ENCODE peak calls at places on chromosome 11, in eight cellular contexts. J is tibial artery, Y is left ventricle myocardium inferior, V is colonic mucosa, C is cardiac muscle cell, T is uterus, A is pancreas, O is prostate gland. R is an unnamed sample.

GRCh38 chr11:35064114-35064800 is 74.7 kb upstream of the CD44 start:
- DNase-seq in A (no peak), C (peak), T (no peak), V (no peak), Y (no peak), O (no peak), J (no peak), R (no peak)

GRCh38 chr11:55707029-55707428 is 45.0 kb downstream of the OR4C6 start:
- DNase-seq in A (no peak), O (no peak), V (no peak), Y (no peak), C (peak), T (no peak), J (no peak), R (peak)

GRCh38 chr11:113481672-113482071 is 6.5 kb upstream of the DRD2 start:
- DNase-seq in C (peak), A (no peak), Y (no peak), J (no peak), V (no peak), O (no peak), T (no peak), R (no peak)

GRCh38 chr11:23988381-23989006 is 508.4 kb upstream of the LUZP2 start:
- DNase-seq in J (no peak), C (peak), O (no peak), T (no peak), A (no peak), Y (no peak), V (no peak), R (no peak)

GRCh38 chr11:66886671-66887221 is 29.9 kb downstream of the LRFN4 start:
- DNase-seq in O (no peak), A (no peak), C (peak), T (no peak), Y (peak), J (no peak), V (no peak), R (no peak)

GRCh38 chr11:62295504-62295903 is 3.4 kb downstream of the SCGB1D4 start:
- DNase-seq in C (peak), T (no peak), O (peak), A (no peak), J (no peak), Y (no peak), V (no peak), R (peak)

GRCh38 chr11:42315267-42315666 is 855.8 kb upstream of the LRRC4C start:
- DNase-seq in Y (no peak), A (no peak), O (no peak), V (no peak), C (peak), T (no peak), J (no peak), R (peak)

GRCh38 chr11:3859373-3859881 is 4.0 kb downstream of the STIM1 start:
- DNase-seq in T (no peak), J (peak), C (no peak), A (peak), V (peak), Y (peak), O (no peak), R (no peak)

GRCh38 chr11:60935676-60936442 is 11.6 kb downstream of the TMEM132A start:
- DNase-seq in C (no peak), Y (no peak), A (no peak), V (no peak), O (no peak), J (no peak), T (no peak), R (no peak)

GRCh38 chr11:134524201-134524600 is 112.2 kb upstream of the B3GAT1 start:
- DNase-seq in O (no peak), C (no peak), Y (peak), J (peak), T (no peak), V (no peak), A (no peak), R (no peak)

GRCh38 chr11:105838668-105839403 is 183.2 kb downstream of the MSANTD4 start:
- DNase-seq in V (no peak), Y (no peak), C (no peak), J (no peak), O (no peak), T (no peak), A (no peak), R (peak)

GRCh38 chr11:60528934-60529333 is 13.7 kb downstream of the MS4A13 start:
- DNase-seq in C (no peak), Y (no peak), T (no peak), J (no peak), V (no peak), O (no peak), A (no peak), R (no peak)

GRCh38 chr11:1838426-1839131 is at the start of gene TNNI2:
- DNase-seq in O (no peak), V (no peak), A (no peak), C (no peak), Y (peak), T (no peak), J (no peak), R (no peak)
- H3K27ac ChIP-seq in O (no peak), V (no peak), A (no peak), C (no peak), Y (no peak), T (no peak), J (no peak), R (peak)

GRCh38 chr11:304061-304506 is 3.5 kb upstream of the IFITM2 start:
- DNase-seq in O (no peak), J (no peak), A (no peak), V (no peak), C (no peak), T (no peak), Y (no peak), R (no peak)

GRCh38 chr11:305834-306211 is 1.8 kb upstream of the IFITM2 start:
- DNase-seq in V (no peak), O (no peak), J (no peak), A (no peak), T (no peak), C (no peak), Y (no peak), R (no peak)

GRCh38 chr11:306645-307371 is 808 bp upstream of the IFITM2 start:
- DNase-seq in C (no peak), V (no peak), J (no peak), T (no peak), O (no peak), A (no peak), Y (no peak), R (no peak)

GRCh38 chr11:303359-303758 is 4.0 kb upstream of the IFITM5 start:
- DNase-seq in J (no peak), O (no peak), T (no peak), C (no peak), A (no peak), V (no peak), Y (no peak), R (no peak)

DNA sequence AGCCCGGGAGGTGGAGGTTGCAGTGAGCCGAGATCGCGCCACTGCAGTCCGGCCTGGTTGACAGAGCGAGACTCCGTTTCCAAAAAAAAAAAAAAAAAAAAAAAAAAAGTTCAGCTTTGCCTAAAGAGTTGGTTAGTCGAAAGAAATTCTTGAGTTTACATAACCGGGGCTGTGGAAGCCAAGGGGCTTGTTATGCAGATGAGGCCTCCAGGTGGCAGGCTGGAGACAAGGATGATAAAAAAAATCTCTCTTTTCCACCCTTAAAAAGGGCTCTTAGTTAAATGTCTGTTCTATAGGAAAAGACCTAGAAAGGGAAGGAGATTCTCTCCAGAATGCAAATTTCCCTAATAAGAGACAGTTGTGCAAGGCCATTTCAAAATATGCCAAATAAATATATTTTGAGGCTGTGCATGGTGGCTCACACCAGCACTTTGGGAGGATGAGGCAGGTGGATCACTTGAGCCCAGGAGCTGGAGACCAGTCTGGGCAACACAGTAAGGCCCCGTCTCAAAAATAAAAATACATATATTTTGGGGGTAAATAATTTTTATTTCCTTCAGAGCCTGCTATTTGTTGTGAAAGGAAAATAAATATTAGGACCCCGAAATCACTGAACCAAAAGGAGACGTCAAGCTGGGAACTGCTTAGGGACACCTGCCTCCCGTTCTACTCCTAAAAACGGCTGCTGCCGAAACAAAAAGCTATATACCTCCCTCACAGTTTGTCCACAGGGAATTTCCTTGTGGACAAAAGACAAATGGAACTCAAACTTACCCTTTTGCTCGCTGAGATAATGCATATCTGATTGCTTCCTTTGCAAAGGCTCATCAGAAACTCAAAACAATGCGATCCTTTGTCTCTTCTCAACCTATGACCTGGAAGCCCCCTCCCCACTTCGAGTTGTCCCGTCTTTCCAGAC is 2.4 kb upstream of the IFITM2 start:
- DNase-seq in V (peak), Y (peak), A (peak), O (peak), J (no peak), T (peak), C (peak), R (peak)
- TF ChIP-seq CTCF in V (peak), Y (peak), A (peak), O (peak), J (peak), T (peak), C (peak), R (peak)

GRCh38 chr11:93842461-93842860 is 8.0 kb downstream of the VSTM5 start:
- DNase-seq in J (no peak), T (no peak), C (peak), Y (no peak), A (no peak), O (no peak), V (peak), R (peak)

GRCh38 chr11:93843906-93844305 is 6.5 kb downstream of the VSTM5 start:
- DNase-seq in J (no peak), A (no peak), C (no peak), Y (no peak), T (no peak), O (no peak), V (no peak), R (no peak)

GRCh38 chr11:93841446-93841845 is 9.0 kb downstream of the VSTM5 start:
- DNase-seq in V (no peak), C (no peak), T (no peak), Y (no peak), O (no peak), A (no peak), J (no peak), R (no peak)

GRCh38 chr11:93840981-93841380 is 9.4 kb downstream of the VSTM5 start:
- DNase-seq in A (no peak), C (no peak), T (no peak), V (no peak), J (no peak), O (no peak), Y (no peak), R (no peak)

DNA sequence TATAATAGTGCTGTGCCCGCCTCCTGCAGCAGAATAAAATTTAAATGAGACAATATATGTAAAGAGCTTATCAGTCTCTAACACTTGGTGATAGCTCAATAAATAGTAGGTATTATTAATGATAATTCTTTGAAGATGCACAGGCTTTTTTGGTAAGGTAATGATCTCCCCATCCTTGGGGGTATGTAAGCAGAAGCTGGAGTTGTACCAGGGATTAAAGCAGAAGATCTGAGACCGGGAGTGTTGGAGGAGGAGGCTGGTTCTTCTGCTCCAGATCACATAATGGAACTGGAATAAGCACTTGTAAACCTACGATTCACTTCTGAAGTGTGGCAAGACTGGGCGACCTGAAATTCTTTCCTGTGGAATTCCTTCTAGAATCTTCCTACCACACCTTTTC is 8.4 kb downstream of the VSTM5 start:
- DNase-seq in A (no peak), T (no peak), Y (no peak), O (no peak), V (no peak), J (no peak), C (no peak), R (no peak)
- H3K27ac ChIP-seq in A (no peak), T (no peak), Y (no peak), O (no peak), V (no peak), J (no peak), C (no peak), R (peak)

GRCh38 chr11:46393231-46393616 is 1.6 kb upstream of the CHRM4 start:
- DNase-seq in J (no peak), C (no peak), A (no peak), O (no peak), T (no peak), V (no peak), Y (no peak), R (no peak)

GRCh38 chr11:46392421-46393230 is 1.1 kb upstream of the CHRM4 start:
- DNase-seq in V (peak), O (peak), J (peak), C (peak), T (peak), A (peak), Y (peak), R (peak)

GRCh38 chr11:46390331-46391171 is 1.0 kb downstream of the CHRM4 start:
- DNase-seq in Y (no peak), V (no peak), J (no peak), O (no peak), C (no peak), A (peak), T (no peak), R (no peak)

GRCh38 chr11:46391186-46391577 is 394 bp downstream of the CHRM4 start:
- DNase-seq in J (no peak), V (no peak), T (no peak), C (no peak), Y (no peak), O (no peak), A (peak), R (no peak)

GRCh38 chr11:46391578-46392420 is at the start of gene CHRM4:
- DNase-seq in V (no peak), J (peak), O (no peak), C (peak), Y (no peak), A (peak), T (no peak), R (peak)
- TF ChIP-seq CTCF in V (no peak), J (no peak), O (no peak), C (peak), Y (peak), A (peak), T (no peak), R (peak)

R was measured in RWPE1.